ENCODE peak calls at places on chromosome 3, in seven cellular contexts. U is A549, Q is BJ, T is amniotic stem cell, A is sciatic nerve, R is WERI-Rb-1, S is ELR. B is an unnamed sample.

GRCh38 chr3:33442190-33442589 is 2.0 kb upstream of the UBP1 start:
- DNase-seq in U (no peak), Q (no peak), T (no peak), A (no peak), R (no peak), S (no peak), B (no peak)

GRCh38 chr3:127697531-127698240 is 24.9 kb downstream of the ABTB1 start:
- DNase-seq in U (peak; percentile 28), Q (peak; percentile 64), T (no peak), A (peak; percentile 86), R (peak; percentile 84), S (peak; percentile 84), B (peak; percentile 42)

GRCh38 chr3:151166161-151166560 is 36.9 kb downstream of the GPR171 start:
- DNase-seq in U (no peak), Q (no peak), T (no peak), A (no peak), R (no peak), S (peak; percentile 28), B (no peak)

GRCh38 chr3:29694783-29695182 is 413.9 kb downstream of the RBMS3 start:
- DNase-seq in U (peak; percentile 85), Q (peak; percentile 71), T (peak; percentile 66), A (no peak), R (no peak), S (peak; percentile 95), B (peak; percentile 99)

GRCh38 chr3:195101927-195102608 is 168.9 kb downstream of the XXYLT1 start:
- DNase-seq in U (no peak), Q (no peak), T (no peak), A (peak; percentile 10), R (no peak), S (no peak), B (no peak)

GRCh38 chr3:37593796-37594195 is 267.9 kb upstream of the CTDSPL start:
- DNase-seq in U (no peak), Q (no peak), T (no peak), A (no peak), R (no peak), S (no peak), B (no peak)

GRCh38 chr3:194748229-194748628 is 62.5 kb downstream of the FAM43A start:
- DNase-seq in U (no peak), Q (no peak), T (no peak), A (no peak), R (no peak), S (no peak), B (no peak)

GRCh38 chr3:69791111-69791510 is 51.8 kb downstream of the MITF start:
- DNase-seq in U (no peak), Q (no peak), T (no peak), A (peak; percentile 83), R (no peak), S (peak; percentile 71), B (peak; percentile 81)

GRCh38 chr3:99313481-99313880 is 324.9 kb upstream of the COL8A1 start:
- DNase-seq in U (no peak), Q (no peak), T (no peak), A (no peak), R (no peak), S (no peak), B (no peak)

GRCh38 chr3:120766576-120766975 is 24.0 kb downstream of the GTF2E1 start:
- DNase-seq in U (no peak), Q (no peak), T (no peak), A (no peak), R (no peak), S (no peak), B (no peak)

GRCh38 chr3:13208706-13209295 is 135.6 kb upstream of the IQSEC1 start:
- DNase-seq in U (no peak), Q (no peak), T (no peak), A (no peak), R (no peak), S (no peak), B (no peak)

GRCh38 chr3:35817212-35817611 is 177.9 kb downstream of the ARPP21 start:
- DNase-seq in U (no peak), Q (no peak), T (no peak), A (no peak), R (no peak), S (no peak), B (no peak)

GRCh38 chr3:46393554-46394434 is 13.1 kb downstream of the CCR5AS start:
- DNase-seq in U (no peak), Q (no peak), T (no peak), A (no peak), R (no peak), S (peak; percentile 61), B (no peak)

GRCh38 chr3:58416191-58416590 is 17.4 kb downstream of the PDHB start:
- DNase-seq in U (no peak), Q (no peak), T (no peak), A (no peak), R (no peak), S (no peak), B (peak; percentile 89)

GRCh38 chr3:38003817-38004414 is 13.3 kb downstream of the VILL start:
- DNase-seq in U (no peak), Q (no peak), T (no peak), A (no peak), R (no peak), S (no peak), B (no peak)

GRCh38 chr3:44476963-44477311 is 533 bp downstream of the ZNF445 start:
- DNase-seq in U (no peak), Q (no peak), T (no peak), A (no peak), R (no peak), S (no peak), B (no peak)

GRCh38 chr3:17424137-17424536 is 318.3 kb downstream of the TBC1D5 start:
- DNase-seq in U (no peak), Q (no peak), T (no peak), A (no peak), R (peak; percentile 41), S (no peak), B (no peak)

GRCh38 chr3:29099775-29100174 is 181.1 kb upstream of the RBMS3 start:
- DNase-seq in U (no peak), Q (no peak), T (no peak), A (no peak), R (no peak), S (no peak), B (no peak)

GRCh38 chr3:84601303-84601702 is 357.5 kb upstream of the CADM2 start:
- DNase-seq in U (no peak), Q (no peak), T (no peak), A (no peak), R (no peak), S (no peak), B (no peak)

GRCh38 chr3:17151598-17152373 is 267.0 kb downstream of the PLCL2 start:
- DNase-seq in U (no peak), Q (no peak), T (no peak), A (no peak), R (no peak), S (no peak), B (peak; percentile 7)

GRCh38 chr3:12751548-12751947 is 7.5 kb downstream of the TMEM40 start:
- DNase-seq in U (no peak), Q (no peak), T (no peak), A (no peak), R (no peak), S (peak; percentile 86), B (peak; percentile 47)

GRCh38 chr3:36362973-36363372 is 17.3 kb upstream of the STAC start:
- DNase-seq in U (peak; percentile 62), Q (no peak), T (no peak), A (no peak), R (no peak), S (peak; percentile 85), B (peak; percentile 95)

GRCh38 chr3:136720091-136720490 is 32.1 kb downstream of the STAG1 start:
- DNase-seq in U (no peak), Q (no peak), T (no peak), A (no peak), R (no peak), S (no peak), B (no peak)

GRCh38 chr3:13024274-13024863 is 48.9 kb downstream of the IQSEC1 start:
- DNase-seq in U (no peak), Q (no peak), T (no peak), A (no peak), R (no peak), S (no peak), B (no peak)

GRCh38 chr3:182713743-182714517 is 79.4 kb upstream of the ATP11B start:
- DNase-seq in U (peak; percentile 40), Q (peak; percentile 23), T (peak; percentile 42), A (no peak), R (no peak), S (peak; percentile 78), B (peak; percentile 77)